ENCODE peak calls at places on chromosomes 6 and 20, in ten cellular contexts. G, K, I, Z, A, M, Y, U, R and N are unnamed samples.

GRCh38 chr6:44116643-44117382 is 10.4 kb downstream of the MRPL14 start:
- DNase-seq in G (peak), K (no peak), I (no peak), Z (no peak), A (no peak), M (no peak), Y (no peak), U (peak), R (no peak), N (no peak)

GRCh38 chr6:90175627-90176538 is 120.8 kb downstream of the BACH2 start:
- DNase-seq in G (no peak), K (no peak), I (no peak), Z (peak), A (no peak), M (peak), Y (no peak), U (no peak), R (no peak), N (no peak)

GRCh38 chr6:36285797-36286196 is 15.9 kb downstream of the PNPLA1 start:
- DNase-seq in G (no peak), K (no peak), I (no peak), Z (no peak), A (no peak), M (no peak), Y (no peak), U (no peak), R (no peak), N (no peak)

GRCh38 chr20:59007758-59008511 is 881 bp upstream of the CTSZ start:
- DNase-seq in G (no peak), K (no peak), I (no peak), Z (no peak), A (no peak), M (no peak), Y (no peak), U (no peak), R (no peak), N (no peak)

GRCh38 chr20:43658068-43658722 is 8.7 kb upstream of the MYBL2 start:
- DNase-seq in G (peak), K (no peak), I (no peak), Z (peak), A (no peak), M (peak), Y (no peak), U (peak), R (no peak), N (no peak)

GRCh38 chr6:152575621-152576150 is 61.5 kb downstream of the SYNE1 start:
- DNase-seq in G (no peak), K (peak), I (no peak), Z (no peak), A (no peak), M (peak), Y (no peak), U (no peak), R (no peak), N (no peak)

GRCh38 chr6:151294561-151295101 is 54.9 kb downstream of the AKAP12 start:
- DNase-seq in G (no peak), K (no peak), I (no peak), Z (no peak), A (no peak), M (no peak), Y (no peak), U (no peak), R (no peak), N (no peak)

GRCh38 chr6:138486249-138487121 is 12.8 kb downstream of the NHSL1 start:
- DNase-seq in G (peak), K (no peak), I (no peak), Z (no peak), A (no peak), M (no peak), Y (no peak), U (peak), R (peak), N (no peak)

GRCh38 chr20:19897891-19898290 is 119.3 kb upstream of the NAA20 start:
- DNase-seq in G (no peak), K (no peak), I (no peak), Z (no peak), A (no peak), M (no peak), Y (no peak), U (peak), R (no peak), N (no peak)

GRCh38 chr20:23147964-23148720 is 62.0 kb upstream of the CD93 start:
- DNase-seq in G (peak), K (no peak), I (peak), Z (no peak), A (no peak), M (no peak), Y (no peak), U (peak), R (no peak), N (no peak)

GRCh38 chr20:31494131-31494530 is 19.0 kb downstream of the REM1 start:
- DNase-seq in G (peak), K (no peak), I (no peak), Z (no peak), A (no peak), M (peak), Y (no peak), U (peak), R (no peak), N (no peak)

GRCh38 chr20:1773816-1774215 is 116.2 kb upstream of the SIRPG start:
- DNase-seq in G (no peak), K (no peak), I (no peak), Z (no peak), A (no peak), M (no peak), Y (no peak), U (no peak), R (no peak), N (no peak)

GRCh38 chr6:33192105-33192646 is at the start of gene COL11A2:
- DNase-seq in G (no peak), K (no peak), I (no peak), Z (no peak), A (no peak), M (no peak), Y (no peak), U (no peak), R (no peak), N (no peak)